ENCODE peak calls at places on chromosomes 6 and 20, in seven cellular contexts. One of them, this sample, is unnamed.

GRCh38 chr6:132797975-132798819 is at the start of gene SLC18B1:
- DNase-seq in colonic mucosa: peak
- DNase-seq in endodermal cell: peak
- DNase-seq in ascending aorta: no peak
- DNase-seq in tibial artery: peak
- DNase-seq in cardiac fibroblast: peak
- DNase-seq in lung: peak
- DNase-seq in this sample: peak

GRCh38 chr6:40586369-40586768 is 795 bp downstream of the LRFN2 start:
- DNase-seq in colonic mucosa: peak
- DNase-seq in cardiac fibroblast: no peak
- DNase-seq in lung: no peak
- DNase-seq in tibial artery: no peak
- DNase-seq in endodermal cell: peak
- DNase-seq in ascending aorta: no peak
- DNase-seq in this sample: no peak

GRCh38 chr6:121399971-121400370 is 35.5 kb upstream of the GJA1 start:
- DNase-seq in cardiac fibroblast: no peak
- DNase-seq in colonic mucosa: no peak
- DNase-seq in tibial artery: no peak
- DNase-seq in ascending aorta: no peak
- DNase-seq in endodermal cell: no peak
- DNase-seq in lung: no peak
- DNase-seq in this sample: no peak

GRCh38 chr20:53815509-53815908 is 221.9 kb upstream of the ZNF217 start:
- DNase-seq in ascending aorta: no peak
- DNase-seq in tibial artery: no peak
- DNase-seq in colonic mucosa: no peak
- DNase-seq in lung: no peak
- DNase-seq in endodermal cell: no peak
- DNase-seq in cardiac fibroblast: no peak
- DNase-seq in this sample: no peak

GRCh38 chr20:48350291-48350988 is 477.4 kb downstream of the PREX1 start:
- DNase-seq in colonic mucosa: no peak
- DNase-seq in endodermal cell: peak
- DNase-seq in lung: no peak
- DNase-seq in tibial artery: no peak
- DNase-seq in cardiac fibroblast: no peak
- DNase-seq in ascending aorta: no peak
- DNase-seq in this sample: no peak

GRCh38 chr6:156779206-156780116 is 2.3 kb downstream of the ARID1B start:
- DNase-seq in lung: peak
- DNase-seq in colonic mucosa: peak
- DNase-seq in ascending aorta: no peak
- DNase-seq in endodermal cell: peak
- DNase-seq in cardiac fibroblast: peak
- DNase-seq in tibial artery: peak
- DNase-seq in this sample: peak

GRCh38 chr20:38897267-38897666 is 28.9 kb upstream of the FAM83D start:
- DNase-seq in lung: no peak
- DNase-seq in tibial artery: no peak
- DNase-seq in ascending aorta: no peak
- DNase-seq in colonic mucosa: no peak
- DNase-seq in endodermal cell: no peak
- DNase-seq in cardiac fibroblast: no peak
- DNase-seq in this sample: no peak

GRCh38 chr20:20780127-20780822 is 67.8 kb upstream of the RALGAPA2 start:
- DNase-seq in ascending aorta: peak
- DNase-seq in lung: peak
- DNase-seq in cardiac fibroblast: peak
- DNase-seq in tibial artery: peak
- DNase-seq in colonic mucosa: peak
- DNase-seq in endodermal cell: peak
- DNase-seq in this sample: peak

GRCh38 chr6:71248306-71248705 is 40.3 kb upstream of the OGFRL1 start:
- DNase-seq in tibial artery: no peak
- DNase-seq in cardiac fibroblast: peak
- DNase-seq in endodermal cell: peak
- DNase-seq in lung: no peak
- DNase-seq in colonic mucosa: no peak
- DNase-seq in ascending aorta: no peak
- DNase-seq in this sample: no peak

GRCh38 chr6:42366011-42366705 is 85.6 kb downstream of the TRERF1 start:
- DNase-seq in cardiac fibroblast: no peak
- DNase-seq in endodermal cell: no peak
- DNase-seq in tibial artery: no peak
- DNase-seq in ascending aorta: no peak
- DNase-seq in lung: no peak
- DNase-seq in colonic mucosa: no peak
- DNase-seq in this sample: no peak

GRCh38 chr6:42366999-42367352 is 84.8 kb downstream of the TRERF1 start:
- DNase-seq in lung: no peak
- DNase-seq in endodermal cell: no peak
- DNase-seq in cardiac fibroblast: no peak
- DNase-seq in colonic mucosa: no peak
- DNase-seq in tibial artery: no peak
- DNase-seq in ascending aorta: no peak
- DNase-seq in this sample: no peak

GRCh38 chr6:42361036-42361435 is 90.7 kb downstream of the TRERF1 start:
- DNase-seq in tibial artery: no peak
- DNase-seq in colonic mucosa: no peak
- DNase-seq in ascending aorta: no peak
- DNase-seq in cardiac fibroblast: no peak
- DNase-seq in endodermal cell: no peak
- DNase-seq in lung: no peak
- DNase-seq in this sample: no peak

GRCh38 chr6:42365021-42365420 is 86.7 kb downstream of the TRERF1 start:
- DNase-seq in ascending aorta: no peak
- DNase-seq in endodermal cell: no peak
- DNase-seq in lung: no peak
- DNase-seq in colonic mucosa: no peak
- DNase-seq in cardiac fibroblast: no peak
- DNase-seq in tibial artery: no peak
- DNase-seq in this sample: no peak

GRCh38 chr6:42363906-42364859 is 87.5 kb downstream of the TRERF1 start:
- DNase-seq in endodermal cell: no peak
- DNase-seq in cardiac fibroblast: no peak
- DNase-seq in tibial artery: no peak
- DNase-seq in colonic mucosa: no peak
- DNase-seq in lung: no peak
- DNase-seq in ascending aorta: no peak
- DNase-seq in this sample: no peak
- TF ChIP-seq CTCF in endodermal cell: no peak
- TF ChIP-seq CTCF in cardiac fibroblast: no peak
- TF ChIP-seq CTCF in tibial artery: no peak
- TF ChIP-seq CTCF in colonic mucosa: no peak
- TF ChIP-seq CTCF in lung: no peak
- TF ChIP-seq CTCF in ascending aorta: no peak
- TF ChIP-seq CTCF in this sample: no peak

GRCh38 chr6:36605102-36605501 is 10.9 kb downstream of the SRSF3 start:
- DNase-seq in endodermal cell: no peak
- DNase-seq in lung: no peak
- DNase-seq in cardiac fibroblast: no peak
- DNase-seq in tibial artery: no peak
- DNase-seq in ascending aorta: no peak
- DNase-seq in colonic mucosa: no peak
- DNase-seq in this sample: no peak

GRCh38 chr6:36607782-36608386 is 13.7 kb downstream of the SRSF3 start:
- DNase-seq in colonic mucosa: no peak
- DNase-seq in ascending aorta: no peak
- DNase-seq in tibial artery: no peak
- DNase-seq in lung: no peak
- DNase-seq in cardiac fibroblast: no peak
- DNase-seq in endodermal cell: no peak
- DNase-seq in this sample: peak

GRCh38 chr6:36604090-36605060 is 10.2 kb downstream of the SRSF3 start:
- DNase-seq in ascending aorta: no peak
- DNase-seq in tibial artery: no peak
- DNase-seq in colonic mucosa: no peak
- DNase-seq in cardiac fibroblast: no peak
- DNase-seq in endodermal cell: no peak
- DNase-seq in lung: no peak
- DNase-seq in this sample: no peak

GRCh38 chr6:36603222-36604089 is 9.3 kb downstream of the SRSF3 start:
- DNase-seq in colonic mucosa: no peak
- DNase-seq in tibial artery: no peak
- DNase-seq in endodermal cell: no peak
- DNase-seq in cardiac fibroblast: no peak
- DNase-seq in ascending aorta: no peak
- DNase-seq in lung: no peak
- DNase-seq in this sample: no peak

GRCh38 chr6:36605560-36606391 is 11.6 kb downstream of the SRSF3 start:
- DNase-seq in ascending aorta: no peak
- DNase-seq in tibial artery: no peak
- DNase-seq in cardiac fibroblast: no peak
- DNase-seq in colonic mucosa: no peak
- DNase-seq in lung: no peak
- DNase-seq in endodermal cell: no peak
- DNase-seq in this sample: no peak
- H3K4me3 ChIP-seq in ascending aorta: no peak
- H3K4me3 ChIP-seq in tibial artery: no peak
- H3K4me3 ChIP-seq in cardiac fibroblast: no peak
- H3K4me3 ChIP-seq in colonic mucosa: no peak
- H3K4me3 ChIP-seq in lung: no peak
- H3K4me3 ChIP-seq in endodermal cell: no peak
- H3K4me3 ChIP-seq in this sample: no peak

GRCh38 chr6:34027445-34027936 is 118.4 kb downstream of the GRM4 start:
- DNase-seq in colonic mucosa: peak
- DNase-seq in lung: peak
- DNase-seq in tibial artery: no peak
- DNase-seq in ascending aorta: no peak
- DNase-seq in cardiac fibroblast: peak
- DNase-seq in endodermal cell: peak
- DNase-seq in this sample: peak
- TF ChIP-seq CTCF in colonic mucosa: peak
- TF ChIP-seq CTCF in lung: peak
- TF ChIP-seq CTCF in tibial artery: peak
- TF ChIP-seq CTCF in ascending aorta: peak
- TF ChIP-seq CTCF in cardiac fibroblast: peak
- TF ChIP-seq CTCF in endodermal cell: peak
- TF ChIP-seq CTCF in this sample: peak

GRCh38 chr20:32457476-32457986 is 99.4 kb downstream of the ASXL1 start:
- DNase-seq in lung: peak
- DNase-seq in tibial artery: no peak
- DNase-seq in cardiac fibroblast: peak
- DNase-seq in ascending aorta: no peak
- DNase-seq in colonic mucosa: no peak
- DNase-seq in endodermal cell: peak
- DNase-seq in this sample: peak
- H3K4me3 ChIP-seq in lung: no peak
- H3K4me3 ChIP-seq in tibial artery: peak
- H3K4me3 ChIP-seq in cardiac fibroblast: peak
- H3K4me3 ChIP-seq in ascending aorta: peak
- H3K4me3 ChIP-seq in colonic mucosa: peak
- H3K4me3 ChIP-seq in endodermal cell: no peak
- H3K4me3 ChIP-seq in this sample: peak

GRCh38 chr6:34341481-34341971 is 50.9 kb downstream of the NUDT3 start:
- DNase-seq in endodermal cell: no peak
- DNase-seq in tibial artery: no peak
- DNase-seq in cardiac fibroblast: peak
- DNase-seq in lung: no peak
- DNase-seq in ascending aorta: no peak
- DNase-seq in colonic mucosa: no peak
- DNase-seq in this sample: peak
- TF ChIP-seq CTCF in endodermal cell: no peak
- TF ChIP-seq CTCF in tibial artery: no peak
- TF ChIP-seq CTCF in cardiac fibroblast: no peak
- TF ChIP-seq CTCF in lung: no peak
- TF ChIP-seq CTCF in ascending aorta: no peak
- TF ChIP-seq CTCF in colonic mucosa: no peak
- TF ChIP-seq CTCF in this sample: no peak

GRCh38 chr6:54083301-54083700 is 27.9 kb upstream of the MLIP start:
- DNase-seq in ascending aorta: no peak
- DNase-seq in colonic mucosa: no peak
- DNase-seq in endodermal cell: no peak
- DNase-seq in tibial artery: no peak
- DNase-seq in cardiac fibroblast: no peak
- DNase-seq in lung: no peak
- DNase-seq in this sample: no peak

GRCh38 chr6:54086439-54086838 is 24.8 kb upstream of the MLIP start:
- DNase-seq in colonic mucosa: no peak
- DNase-seq in lung: no peak
- DNase-seq in cardiac fibroblast: no peak
- DNase-seq in endodermal cell: no peak
- DNase-seq in tibial artery: no peak
- DNase-seq in ascending aorta: no peak
- DNase-seq in this sample: no peak

GRCh38 chr6:54085526-54085925 is 25.7 kb upstream of the MLIP start:
- DNase-seq in ascending aorta: no peak
- DNase-seq in lung: no peak
- DNase-seq in colonic mucosa: no peak
- DNase-seq in cardiac fibroblast: peak
- DNase-seq in endodermal cell: no peak
- DNase-seq in tibial artery: no peak
- DNase-seq in this sample: no peak

GRCh38 chr6:54085047-54085446 is 26.2 kb upstream of the MLIP start:
- DNase-seq in tibial artery: no peak
- DNase-seq in lung: no peak
- DNase-seq in cardiac fibroblast: no peak
- DNase-seq in colonic mucosa: no peak
- DNase-seq in endodermal cell: no peak
- DNase-seq in ascending aorta: no peak
- DNase-seq in this sample: no peak

GRCh38 chr6:54084234-54084633 is 27.0 kb upstream of the MLIP start:
- DNase-seq in endodermal cell: no peak
- DNase-seq in lung: no peak
- DNase-seq in cardiac fibroblast: no peak
- DNase-seq in ascending aorta: no peak
- DNase-seq in tibial artery: no peak
- DNase-seq in colonic mucosa: no peak
- DNase-seq in this sample: no peak
- H3K4me3 ChIP-seq in endodermal cell: no peak
- H3K4me3 ChIP-seq in lung: no peak
- H3K4me3 ChIP-seq in cardiac fibroblast: no peak
- H3K4me3 ChIP-seq in ascending aorta: no peak
- H3K4me3 ChIP-seq in tibial artery: no peak
- H3K4me3 ChIP-seq in colonic mucosa: no peak
- H3K4me3 ChIP-seq in this sample: no peak

GRCh38 chr6:13283340-13283739 is 45.0 kb downstream of the TBC1D7 start:
- DNase-seq in lung: no peak
- DNase-seq in colonic mucosa: no peak
- DNase-seq in endodermal cell: no peak
- DNase-seq in ascending aorta: no peak
- DNase-seq in cardiac fibroblast: no peak
- DNase-seq in tibial artery: no peak
- DNase-seq in this sample: no peak
- TF ChIP-seq CTCF in lung: no peak
- TF ChIP-seq CTCF in colonic mucosa: no peak
- TF ChIP-seq CTCF in endodermal cell: no peak
- TF ChIP-seq CTCF in ascending aorta: no peak
- TF ChIP-seq CTCF in cardiac fibroblast: no peak
- TF ChIP-seq CTCF in tibial artery: no peak
- TF ChIP-seq CTCF in this sample: no peak

GRCh38 chr20:41140226-41141133 is 3.1 kb downstream of the PLCG1 start:
- DNase-seq in tibial artery: no peak
- DNase-seq in endodermal cell: no peak
- DNase-seq in colonic mucosa: no peak
- DNase-seq in lung: no peak
- DNase-seq in ascending aorta: no peak
- DNase-seq in cardiac fibroblast: no peak
- DNase-seq in this sample: no peak
- H3K4me3 ChIP-seq in tibial artery: no peak
- H3K4me3 ChIP-seq in endodermal cell: peak
- H3K4me3 ChIP-seq in colonic mucosa: no peak
- H3K4me3 ChIP-seq in lung: no peak
- H3K4me3 ChIP-seq in ascending aorta: peak
- H3K4me3 ChIP-seq in cardiac fibroblast: no peak
- H3K4me3 ChIP-seq in this sample: no peak